ENCODE peak calls at places on chromosome 6, in five cellular contexts. B is H9, J is Peyer's patch, H is H1, F is sigmoid colon. P is an unnamed sample.
A peak's percentile ranks its signal among the peaks of the same experiment; 100 is the strongest.

GRCh38 chr6:2376429-2377355 is 131.3 kb upstream of the GMDS start:
- DNase-seq in B (no peak), J (no peak), H (no peak), F (peak; percentile 74), P (no peak)

GRCh38 chr6:74249658-74250057 is 553.7 kb downstream of the CD109 start:
- DNase-seq in B (no peak), J (no peak), H (no peak), F (no peak), P (no peak)

GRCh38 chr6:24864345-24864744 is 65.6 kb upstream of the ARMH2 start:
- DNase-seq in B (no peak), J (no peak), H (no peak), F (no peak), P (no peak)

GRCh38 chr6:128641701-128642100 is 121.3 kb upstream of the PTPRK start:
- DNase-seq in B (no peak), J (no peak), H (no peak), F (no peak), P (no peak)

GRCh38 chr6:131951576-131952230 is 531 bp upstream of the CCN2 start:
- DNase-seq in B (no peak), J (no peak), H (no peak), F (no peak), P (no peak)

GRCh38 chr6:100283288-100283687 is 181.4 kb downstream of the SIM1 start:
- DNase-seq in B (no peak), J (no peak), H (no peak), F (no peak), P (no peak)

GRCh38 chr6:9563996-9564395 is 850.9 kb downstream of the TFAP2A start:
- DNase-seq in B (no peak), J (no peak), H (no peak), F (no peak), P (no peak)

GRCh38 chr6:166713608-166714510 is 86.8 kb upstream of the RPS6KA2 start:
- DNase-seq in B (no peak), J (no peak), H (no peak), F (no peak), P (no peak)

GRCh38 chr6:170297577-170298330 is 6.9 kb upstream of the DLL1 start:
- DNase-seq in B (no peak), J (no peak), H (no peak), F (no peak), P (no peak)

GRCh38 chr6:12608016-12608860 is 108.3 kb upstream of the PHACTR1 start:
- DNase-seq in B (no peak), J (no peak), H (no peak), F (no peak), P (no peak)

GRCh38 chr6:107819976-107820551 is 4.0 kb downstream of the SCML4 start:
- DNase-seq in B (peak; percentile 49), J (no peak), H (no peak), F (no peak), P (peak; percentile 76)

GRCh38 chr6:34230653-34231351 is 5.9 kb upstream of the HMGA1 start:
- DNase-seq in B (no peak), J (no peak), H (no peak), F (no peak), P (peak; percentile 97)

GRCh38 chr6:143536866-143537691 is 25.6 kb upstream of the FUCA2 start:
- DNase-seq in B (peak; percentile 67), J (peak; percentile 89), H (no peak), F (peak; percentile 79), P (peak; percentile 56)

GRCh38 chr6:142374965-142375733 is 73.3 kb downstream of the ADGRG6 start:
- DNase-seq in B (no peak), J (no peak), H (no peak), F (no peak), P (peak; percentile 71)

GRCh38 chr6:165580139-165580538 is 82.9 kb downstream of the PDE10A start:
- DNase-seq in B (no peak), J (no peak), H (no peak), F (no peak), P (peak; percentile 69)

GRCh38 chr6:17413313-17413750 is 19.9 kb downstream of the CAP2 start:
- DNase-seq in B (no peak), J (no peak), H (no peak), F (no peak), P (no peak)

GRCh38 chr6:17410281-17410680 is 16.9 kb downstream of the CAP2 start:
- DNase-seq in B (no peak), J (no peak), H (no peak), F (no peak), P (no peak)

GRCh38 chr6:17405944-17406245 is 12.5 kb downstream of the CAP2 start:
- DNase-seq in B (no peak), J (no peak), H (no peak), F (no peak), P (no peak)

DNA sequence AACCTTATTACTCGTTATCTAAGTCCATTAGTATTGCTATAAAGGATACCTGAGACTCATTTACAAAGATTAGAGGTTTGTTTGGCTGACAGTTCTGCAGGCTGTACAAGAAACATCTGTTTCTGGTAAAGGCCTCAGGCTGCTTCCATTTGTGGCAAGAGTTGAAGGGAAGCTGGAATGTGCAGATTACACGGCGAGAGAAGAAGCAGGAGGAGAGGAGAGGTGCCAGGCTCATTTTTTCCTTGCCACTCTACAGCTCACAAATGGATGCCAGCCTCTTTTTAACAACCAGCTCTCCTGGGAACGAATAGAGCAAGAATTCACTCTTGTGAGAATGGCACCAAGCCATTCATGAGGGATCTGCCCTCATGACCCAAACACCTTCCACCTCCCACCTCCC is 14.7 kb downstream of the CAP2 start:
- DNase-seq in B (no peak), J (no peak), H (no peak), F (no peak), P (no peak)
- H3K27ac ChIP-seq in B (no peak overlapping the region), J (no peak overlapping the region), H (no peak overlapping the region), F (no peak overlapping the region), P (peak overlapping the region; percentile 54)

DNA sequence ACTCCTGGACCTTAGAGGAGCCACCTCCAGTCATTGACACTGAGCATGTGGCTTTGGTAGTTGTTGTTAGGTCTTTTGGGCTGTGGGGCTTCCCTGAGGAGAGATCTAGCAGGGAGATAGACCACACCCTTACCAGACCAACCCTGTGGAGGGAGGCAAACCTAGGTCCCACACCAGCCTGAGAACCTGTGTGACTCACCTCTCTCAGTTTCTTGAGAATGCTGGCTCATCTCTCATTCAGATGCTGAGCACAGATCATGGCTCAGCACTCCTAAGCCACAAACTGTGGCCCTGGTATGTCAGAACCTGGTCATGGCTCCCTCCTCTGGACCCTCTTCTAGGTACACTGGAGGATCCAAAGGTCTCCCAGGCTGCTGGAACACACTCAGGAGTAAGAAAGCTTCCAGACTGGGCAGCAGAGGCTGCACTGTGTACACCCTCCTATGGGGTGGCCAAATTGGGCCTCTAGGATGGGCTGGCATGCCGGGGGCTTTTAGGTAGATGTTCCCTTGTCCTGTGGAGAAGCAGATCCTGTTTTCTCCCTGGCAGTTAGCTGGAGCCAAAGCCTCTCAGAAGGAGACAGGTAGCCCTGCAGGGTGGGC is 1294.5 kb downstream of the KHDRBS2 start:
- DNase-seq in B (no peak), J (no peak), H (no peak), F (no peak), P (no peak)
- H3K27ac ChIP-seq in B (no peak overlapping the region), J (no peak overlapping the region), H (no peak overlapping the region), F (no peak overlapping the region), P (no peak overlapping the region)

GRCh38 chr6:20692023-20692422 is 157.8 kb downstream of the CDKAL1 start:
- DNase-seq in B (no peak), J (no peak), H (no peak), F (no peak), P (no peak)

GRCh38 chr6:20688710-20689500 is 154.6 kb downstream of the CDKAL1 start:
- DNase-seq in B (no peak), J (no peak), H (no peak), F (no peak), P (peak; percentile 42)

GRCh38 chr6:20696676-20697075 is 162.4 kb downstream of the CDKAL1 start:
- DNase-seq in B (no peak), J (no peak), H (no peak), F (no peak), P (peak; percentile 88)

GRCh38 chr6:20691185-20691584 is 156.9 kb downstream of the CDKAL1 start:
- DNase-seq in B (no peak), J (no peak), H (no peak), F (no peak), P (no peak)

GRCh38 chr6:20693466-20694063 is 159.3 kb downstream of the CDKAL1 start:
- DNase-seq in B (no peak), J (no peak), H (no peak), F (no peak), P (no peak)
- H3K27ac ChIP-seq in B (no peak overlapping the region), J (no peak overlapping the region), H (no peak overlapping the region), F (no peak overlapping the region), P (no peak overlapping the region)

GRCh38 chr6:39830444-39830843 is 38.3 kb downstream of the DAAM2 start:
- DNase-seq in B (no peak), J (no peak), H (no peak), F (peak; percentile 61), P (no peak)
- H3K27ac ChIP-seq in B (no peak overlapping the region), J (no peak overlapping the region), H (no peak overlapping the region), F (no peak overlapping the region), P (no peak overlapping the region)

GRCh38 chr6:29676981-29677601 is 3.9 kb downstream of the ZFP57 start:
- DNase-seq in B (no peak), J (no peak), H (no peak), F (no peak), P (no peak)
- H3K27ac ChIP-seq in B (no peak overlapping the region), J (no peak overlapping the region), H (peak overlapping the region; percentile 19), F (no peak overlapping the region), P (peak overlapping the region; percentile 57)

DNA sequence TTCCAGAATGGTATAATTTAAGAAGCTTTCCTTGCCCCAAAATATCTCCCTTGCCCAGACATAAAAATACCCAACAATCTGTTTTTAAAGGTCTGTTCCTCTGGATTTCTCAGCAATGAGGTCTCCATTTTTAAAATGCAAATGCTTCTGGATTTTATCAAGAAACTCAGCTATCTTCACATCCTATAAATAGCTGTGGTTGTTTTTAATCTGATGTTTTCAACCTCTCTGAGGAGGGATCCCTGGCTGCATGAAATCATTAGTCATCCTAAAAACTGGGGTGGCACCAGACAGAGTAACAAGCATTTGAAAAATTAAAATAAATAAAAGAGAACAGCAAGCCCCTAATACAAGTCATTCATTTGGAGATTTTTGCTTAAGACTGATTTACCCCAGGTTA is 168.5 kb upstream of the ID4 start:
- DNase-seq in B (no peak), J (no peak), H (no peak), F (no peak), P (no peak)
- H3K27ac ChIP-seq in B (no peak overlapping the region), J (no peak overlapping the region), H (no peak overlapping the region), F (no peak overlapping the region), P (no peak overlapping the region)

GRCh38 chr6:30727920-30728605 is 7.9 kb downstream of the TUBB start:
- DNase-seq in B (no peak), J (no peak), H (no peak), F (no peak), P (no peak)
- H3K27ac ChIP-seq in B (no peak overlapping the region), J (no peak overlapping the region), H (no peak overlapping the region), F (peak overlapping the region; percentile 68), P (no peak overlapping the region)

GRCh38 chr6:11097476-11097875 is 3.8 kb downstream of the SMIM13 start:
- DNase-seq in B (no peak), J (no peak), H (no peak), F (no peak), P (peak; percentile 76)
- H3K27ac ChIP-seq in B (no peak overlapping the region), J (no peak overlapping the region), H (no peak overlapping the region), F (no peak overlapping the region), P (no peak overlapping the region)